ENCODE peak calls at places on chromosomes 4 and X, in eight cellular contexts. W, I, K, G, M, H, Q and T are unnamed samples.

GRCh38 chr4:173332021-173332487 is 2.1 kb downstream of the HMGB2 start:
- DNase-seq in W (no peak), I (no peak), K (peak; percentile 23), G (no peak), M (no peak), H (no peak), Q (peak; percentile 16), T (no peak)

GRCh38 chr4:133450813-133451212 is 301.7 kb downstream of the PCDH10 start:
- DNase-seq in W (no peak), I (no peak), K (no peak), G (no peak), M (no peak), H (no peak), Q (no peak), T (no peak)

GRCh38 chrX:9291666-9292065 is 173.2 kb upstream of the TBL1X start:
- DNase-seq in W (peak; percentile 77), I (no peak), K (no peak), G (no peak), M (no peak), H (no peak), Q (no peak), T (no peak)

GRCh38 chrX:137234651-137235402 is 201.0 kb upstream of the GPR101 start:
- DNase-seq in W (no peak), I (no peak), K (no peak), G (no peak), M (no peak), H (no peak), Q (no peak), T (no peak)

GRCh38 chr4:9904976-9905587 is 116.2 kb downstream of the SLC2A9 start:
- DNase-seq in W (no peak), I (no peak), K (no peak), G (no peak), M (no peak), H (peak; percentile 78), Q (peak; percentile 1), T (peak; percentile 16)

GRCh38 chrX:150438165-150438564 is 75.0 kb downstream of the MAMLD1 start:
- DNase-seq in W (no peak), I (no peak), K (no peak), G (no peak), M (no peak), H (no peak), Q (peak; percentile 45), T (no peak)

GRCh38 chr4:106986486-106986885 is 49.6 kb downstream of the DKK2 start:
- DNase-seq in W (no peak), I (no peak), K (no peak), G (no peak), M (no peak), H (peak; percentile 4), Q (no peak), T (peak; percentile 55)

GRCh38 chr4:2254665-2255500 is 7.0 kb downstream of the MXD4 start:
- DNase-seq in W (no peak), I (peak; percentile 83), K (no peak), G (no peak), M (no peak), H (no peak), Q (no peak), T (no peak)

GRCh38 chrX:24243692-24244091 is 70.2 kb downstream of the SUPT20HL2 start:
- DNase-seq in W (no peak), I (no peak), K (no peak), G (no peak), M (no peak), H (no peak), Q (peak; percentile 9), T (no peak)

GRCh38 chr4:111641813-111642579 is 503.3 kb upstream of the FAM241A start:
- DNase-seq in W (peak; percentile 91), I (peak; percentile 34), K (peak; percentile 87), G (peak; percentile 90), M (peak; percentile 88), H (peak; percentile 68), Q (peak; percentile 86), T (peak; percentile 81)

GRCh38 chr4:6988016-6988715 is 55.0 kb upstream of the TADA2B start:
- DNase-seq in W (no peak), I (peak; percentile 57), K (peak; percentile 69), G (peak; percentile 46), M (no peak), H (no peak), Q (no peak), T (no peak)

GRCh38 chrX:130974323-130974722 is 71.3 kb upstream of the ENOX2 start:
- DNase-seq in W (no peak), I (no peak), K (no peak), G (no peak), M (no peak), H (peak; percentile 28), Q (peak; percentile 2), T (peak; percentile 70)

GRCh38 chr4:15031993-15032660 is 29.8 kb downstream of the CPEB2 start:
- DNase-seq in W (no peak), I (no peak), K (no peak), G (no peak), M (no peak), H (peak; percentile 33), Q (peak; percentile 55), T (peak; percentile 55)

GRCh38 chr4:186714006-186714675 is 9.5 kb downstream of the FAT1 start:
- DNase-seq in W (no peak), I (no peak), K (no peak), G (no peak), M (no peak), H (no peak), Q (no peak), T (no peak)
- H3K4me2 ChIP-seq in W (no peak overlapping the region), I (peak overlapping the region; percentile 71), K (no peak overlapping the region), G (no peak overlapping the region), M (no peak overlapping the region), H (no peak overlapping the region), Q (no peak overlapping the region), T (peak overlapping the region; percentile 4)

GRCh38 chr4:100224160-100224559 is 33.9 kb upstream of the DDIT4L start:
- DNase-seq in W (peak; percentile 16), I (no peak), K (no peak), G (no peak), M (no peak), H (no peak), Q (no peak), T (no peak)

GRCh38 chr4:100224701-100225100 is 34.4 kb upstream of the DDIT4L start:
- DNase-seq in W (peak; percentile 61), I (no peak), K (no peak), G (no peak), M (no peak), H (no peak), Q (no peak), T (no peak)
- H3K9me3 ChIP-seq in W (no peaks in the 10 kb centered on the region), I (no peaks in the 10 kb centered on the region), K (no peaks in the 10 kb centered on the region), G (no peaks in the 10 kb centered on the region), M (no peaks in the 10 kb centered on the region), H (peaks cover 5% of the 10 kb centered on the region), Q (peaks cover 14% of the 10 kb centered on the region), T (no peaks in the 10 kb centered on the region)

DNA sequence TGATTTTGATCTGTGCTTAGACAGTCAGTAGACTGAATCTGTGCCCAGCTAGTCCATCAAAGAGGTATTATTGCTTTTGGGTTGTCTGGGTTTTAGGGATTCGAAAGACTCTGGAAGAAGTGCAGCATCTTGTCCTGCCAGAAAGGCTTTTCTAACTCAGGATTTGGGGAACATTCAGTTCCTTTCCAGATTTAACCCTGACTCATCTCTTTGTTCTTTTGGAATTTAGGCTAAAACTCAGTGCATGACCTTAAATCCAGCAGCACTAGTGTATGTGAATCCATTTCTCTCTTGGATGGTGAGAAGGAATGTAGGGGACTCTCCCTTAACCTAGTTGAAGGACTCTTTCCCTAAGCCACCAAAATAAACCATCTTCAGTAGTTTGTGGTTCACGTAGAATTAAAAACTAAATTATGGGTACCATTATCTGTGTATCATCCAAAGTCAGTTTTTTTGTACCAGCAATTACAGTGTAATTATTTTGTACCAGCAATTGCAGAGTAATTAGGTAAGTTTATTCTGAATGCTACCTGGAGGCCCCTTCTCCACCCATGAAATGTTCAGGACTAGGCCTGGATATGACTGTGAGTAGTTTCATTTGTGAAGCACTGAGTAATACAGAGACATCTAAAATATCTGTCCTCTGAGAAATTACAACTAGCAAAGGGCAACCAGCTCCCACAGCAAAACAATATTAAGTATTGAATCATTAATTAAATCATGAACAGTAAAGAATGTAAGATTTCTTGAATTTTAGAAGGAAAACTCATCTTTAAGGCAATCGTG is 384.0 kb downstream of the TMA16 start:
- DNase-seq in W (no peak), I (no peak), K (no peak), G (no peak), M (no peak), H (no peak), Q (no peak), T (no peak)
- H3K4me2 ChIP-seq in W (no peak overlapping the region), I (no peak overlapping the region), K (no peak overlapping the region), G (no peak overlapping the region), M (no peak overlapping the region), H (peak overlapping the region; percentile 13), Q (no peak overlapping the region), T (no peak overlapping the region)

GRCh38 chrX:103310592-103311400 is at the start of gene BEX2:
- DNase-seq in W (peak; percentile 87), I (no peak), K (peak; percentile 77), G (peak; percentile 87), M (peak; percentile 60), H (peak; percentile 62), Q (no peak), T (peak; percentile 17)

GRCh38 chrX:103309860-103310591 is 764 bp downstream of the BEX2 start:
- DNase-seq in W (peak; percentile 28), I (no peak), K (no peak), G (no peak), M (no peak), H (no peak), Q (no peak), T (no peak)

DNA sequence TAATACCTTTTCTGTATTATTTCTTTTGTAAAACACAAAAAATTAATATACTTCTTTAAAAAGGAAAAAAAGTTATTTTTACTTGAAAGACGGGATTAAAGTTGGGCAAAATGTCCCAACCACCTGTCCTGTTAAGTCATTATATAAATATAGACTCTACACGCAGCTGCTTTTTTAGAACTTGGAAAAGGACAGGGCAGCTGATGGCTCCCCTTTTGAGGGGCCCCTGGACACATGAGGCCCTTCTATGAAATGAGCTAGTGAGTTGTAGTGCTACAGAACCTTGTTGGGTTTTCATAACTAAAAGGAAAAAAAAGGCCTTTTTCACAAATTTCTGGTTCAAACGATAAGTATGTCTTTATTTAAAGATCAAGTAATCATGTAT is 603 bp upstream of the BEX2 start:
- DNase-seq in W (no peak), I (no peak), K (no peak), G (no peak), M (no peak), H (no peak), Q (no peak), T (no peak)
- H3K9me3 ChIP-seq in W (peaks cover 6% of the 10 kb centered on the region), I (no peaks in the 10 kb centered on the region), K (no peaks in the 10 kb centered on the region), G (no peaks in the 10 kb centered on the region), M (no peaks in the 10 kb centered on the region), H (no peaks in the 10 kb centered on the region), Q (peaks cover 2% of the 10 kb centered on the region), T (no peaks in the 10 kb centered on the region)

GRCh38 chrX:57596109-57596870 is 4.5 kb downstream of the ZXDB start:
- DNase-seq in W (no peak), I (peak; percentile 54), K (no peak), G (no peak), M (no peak), H (no peak), Q (no peak), T (no peak)

DNA sequence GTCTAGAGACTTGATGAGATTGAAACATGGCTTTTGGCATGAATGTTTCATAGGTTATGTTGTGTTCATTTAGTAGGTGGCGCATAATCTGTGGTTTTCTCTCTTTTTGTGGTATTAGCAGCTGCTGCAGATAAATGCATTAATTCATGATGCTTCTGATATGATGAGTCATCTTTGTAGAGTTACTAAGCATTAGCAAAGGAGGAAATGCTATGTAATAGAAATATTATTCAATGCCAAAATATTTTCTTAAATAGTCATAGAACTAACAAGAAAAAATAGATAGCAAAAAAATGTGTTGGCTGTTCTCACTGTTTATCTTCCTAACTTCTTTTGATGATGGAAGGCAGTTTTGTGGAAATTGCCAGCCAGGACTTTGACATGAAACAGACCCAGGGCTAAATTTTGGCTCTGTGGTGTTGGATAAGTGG is 3.6 kb downstream of the ZXDB start:
- DNase-seq in W (no peak), I (peak; percentile 58), K (no peak), G (no peak), M (peak; percentile 28), H (peak; percentile 77), Q (peak; percentile 85), T (peak; percentile 83)
- H3K4me2 ChIP-seq in W (peak overlapping the region; percentile 57), I (peak overlapping the region; percentile 58), K (no peak overlapping the region), G (peak overlapping the region; percentile 20), M (peak overlapping the region; percentile 91), H (peak overlapping the region; percentile 67), Q (peak overlapping the region; percentile 87), T (peak overlapping the region; percentile 78)